ENCODE peak calls at places on chromosome 3, in four cellular contexts. I, S, E and P are unnamed samples.

GRCh38 chr3:128714887-128715496 is 11.0 kb upstream of the RAB7A start:
- DNase-seq in I (no peak), S (no peak), E (no peak), P (no peak)

GRCh38 chr3:122421836-122422235 is 6.0 kb upstream of the WDR5B start:
- DNase-seq in E (no peak), S (no peak), I (no peak), P (no peak)

GRCh38 chr3:47413751-47414150 is 32.9 kb downstream of the PTPN23 start:
- DNase-seq in E (no peak), I (no peak), S (no peak), P (no peak)

GRCh38 chr3:29333520-29333919 is 52.6 kb downstream of the RBMS3 start:
- DNase-seq in E (peak), I (no peak), S (no peak), P (no peak)

GRCh38 chr3:182969277-182969676 is 11.1 kb downstream of the DCUN1D1 start:
- DNase-seq in E (peak), S (no peak), I (no peak), P (no peak)

GRCh38 chr3:184656991-184657669 is 54.7 kb downstream of the MAGEF1 start:
- DNase-seq in I (no peak), S (no peak), E (no peak), P (no peak)

GRCh38 chr3:149009732-149010131 is 18.4 kb downstream of the GYG1 start:
- DNase-seq in E (no peak), S (no peak), I (no peak), P (no peak)

GRCh38 chr3:177483182-177483967 is 286.1 kb upstream of the TBL1XR1 start:
- DNase-seq in S (no peak), I (peak), E (no peak), P (no peak)